ENCODE peak calls at places on chromosome 16, in four cellular contexts. C is GM23248, B is HCT116, W is mammary epithelial cell. F is an unnamed sample.

GRCh38 chr16:80466024-80466986 is 74.5 kb upstream of the DYNLRB2 start:
- DNase-seq in W (peak; percentile 35), C (peak; percentile 76), B (peak; percentile 6), F (no peak)

GRCh38 chr16:48421741-48422140 is 36.5 kb upstream of the SIAH1 start:
- DNase-seq in B (no peak), C (no peak), W (no peak), F (no peak)

GRCh38 chr16:1871974-1872635 is at the start of gene MEIOB:
- DNase-seq in W (no peak), B (no peak), C (peak; percentile 54), F (no peak)

GRCh38 chr16:79969458-79969857 is 368.9 kb upstream of the MAF start:
- DNase-seq in B (no peak), W (no peak), C (no peak), F (no peak)

GRCh38 chr16:80103463-80103862 is 437.3 kb upstream of the DYNLRB2 start:
- DNase-seq in B (no peak), C (no peak), W (peak; percentile 96), F (peak; percentile 32)

GRCh38 chr16:54923055-54923473 is 7.6 kb upstream of the IRX5 start:
- DNase-seq in C (no peak), W (no peak), B (no peak), F (no peak)

GRCh38 chr16:54493594-54493993 is 207.0 kb upstream of the IRX3 start:
- DNase-seq in W (peak; percentile 6), B (no peak), C (peak; percentile 33), F (no peak)

GRCh38 chr16:65120811-65121721 is 797 bp downstream of the CDH11 start:
- DNase-seq in C (peak; percentile 56), B (no peak), W (peak; percentile 19), F (no peak)

GRCh38 chr16:19389246-19389645 is 28.4 kb upstream of the TMC5 start:
- DNase-seq in W (peak; percentile 44), C (peak; percentile 43), B (no peak), F (peak; percentile 17)

GRCh38 chr16:82629441-82630027 is 2.8 kb downstream of the CDH13 start:
- DNase-seq in C (peak; percentile 83), W (peak; percentile 83), B (no peak), F (peak; percentile 91)

GRCh38 chr16:84844561-84845495 is 25.0 kb downstream of the CRISPLD2 start:
- DNase-seq in C (no peak), B (no peak), W (no peak), F (no peak)

GRCh38 chr16:76926595-76926994 is 264.4 kb upstream of the MON1B start:
- DNase-seq in C (no peak), W (no peak), B (no peak), F (no peak)

GRCh38 chr16:83899272-83899897 is 470 bp downstream of the MLYCD start:
- DNase-seq in C (peak; percentile 82), W (peak; percentile 53), B (no peak), F (no peak)

GRCh38 chr16:86384263-86384649 is 126.1 kb upstream of the FOXF1 start:
- DNase-seq in W (no peak), B (no peak), C (no peak), F (no peak)

GRCh38 chr16:31002252-31002700 is 8.2 kb downstream of the STX1B start:
- DNase-seq in W (peak; percentile 20), B (no peak), C (no peak), F (no peak)

GRCh38 chr16:84843149-84844048 is 23.6 kb downstream of the CRISPLD2 start:
- DNase-seq in W (no peak), C (no peak), B (no peak), F (no peak)

GRCh38 chr16:27269300-27270150 is 953 bp upstream of the NSMCE1 start:
- DNase-seq in C (no peak), W (no peak), B (no peak), F (no peak)

GRCh38 chr16:56234737-56235136 is 43.4 kb downstream of the GNAO1 start:
- DNase-seq in C (no peak), W (no peak), B (no peak), F (no peak)

GRCh38 chr16:47213761-47214440 is 70.2 kb upstream of the NETO2 start:
- DNase-seq in W (peak; percentile 48), C (no peak), B (no peak), F (no peak)

GRCh38 chr16:27245276-27246231 is 23.0 kb downstream of the NSMCE1 start:
- DNase-seq in C (peak; percentile 93), B (no peak), W (no peak), F (no peak)

GRCh38 chr16:22787456-22788189 is 26.3 kb upstream of the HS3ST2 start:
- DNase-seq in W (peak; percentile 86), C (peak; percentile 91), B (no peak), F (no peak)

GRCh38 chr16:22814330-22815105 is 556 bp downstream of the HS3ST2 start:
- DNase-seq in W (peak; percentile 64), C (no peak), B (no peak), F (no peak)

GRCh38 chr16:59699786-59700185 is 965.7 kb upstream of the GOT2 start:
- DNase-seq in W (no peak), B (no peak), C (no peak), F (no peak)

GRCh38 chr16:77171750-77172635 is 19.0 kb upstream of the MON1B start:
- DNase-seq in C (peak; percentile 68), B (peak; percentile 49), W (peak; percentile 51), F (peak; percentile 28)

GRCh38 chr16:65375651-65376050 is 253.8 kb upstream of the CDH11 start:
- DNase-seq in W (peak; percentile 59), C (peak; percentile 56), B (no peak), F (peak; percentile 58)

GRCh38 chr16:30369091-30369937 is 980 bp downstream of the TBC1D10B start:
- DNase-seq in B (no peak), W (peak; percentile 5), C (peak; percentile 54), F (no peak)

GRCh38 chr16:67561501-67561823 is 864 bp upstream of the CTCF start:
- DNase-seq in W (no peak), C (no peak), B (no peak), F (no peak)

GRCh38 chr16:48811478-48811877 is 201.5 kb upstream of the N4BP1 start:
- DNase-seq in C (no peak), W (no peak), B (no peak), F (no peak)

GRCh38 chr16:8768701-8769100 is 28.7 kb downstream of the TMEM186 start:
- DNase-seq in C (no peak), W (no peak), B (no peak), F (no peak)

GRCh38 chr16:11675561-11676511 is 7.6 kb downstream of the SNN start:
- DNase-seq in W (peak; percentile 43), C (no peak), B (peak; percentile 72), F (no peak)

GRCh38 chr16:66378739-66379570 is 12.5 kb downstream of the CDH5 start:
- DNase-seq in W (no peak), B (no peak), C (no peak), F (no peak)

GRCh38 chr16:66375451-66375850 is 9.0 kb downstream of the CDH5 start:
- DNase-seq in B (no peak), W (no peak), C (peak; percentile 10), F (no peak)

GRCh38 chr16:66376577-66377326 is 10.3 kb downstream of the CDH5 start:
- DNase-seq in W (no peak), B (no peak), C (no peak), F (no peak)

GRCh38 chr16:66376114-66376513 is 9.6 kb downstream of the CDH5 start:
- DNase-seq in W (no peak), C (no peak), B (no peak), F (no peak)

DNA sequence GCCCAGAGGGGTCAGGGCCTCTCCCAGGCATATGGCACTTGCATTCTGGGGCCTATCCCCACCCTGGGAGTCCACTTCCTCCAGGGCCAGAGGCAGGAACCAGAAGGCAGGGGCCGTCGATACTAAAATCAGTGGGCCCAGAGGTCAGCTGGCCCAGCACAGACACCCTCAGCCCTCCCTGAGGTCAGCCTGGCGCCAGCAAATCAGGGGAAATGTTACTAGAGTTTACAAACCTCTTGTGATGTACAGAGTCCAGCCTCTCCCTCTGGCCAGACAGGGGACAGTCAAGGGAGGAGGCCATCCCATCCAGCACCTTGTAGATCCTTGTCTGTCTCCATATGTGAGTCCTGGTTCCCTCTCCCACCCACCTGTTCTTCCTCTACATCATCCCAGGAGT is 10.8 kb downstream of the CDH5 start:
- DNase-seq in B (no peak), C (no peak), W (no peak), F (no peak)
- H3K4me3 ChIP-seq in B (no peak overlapping the region), C (no peak overlapping the region), W (no peak overlapping the region), F (no peak overlapping the region)

DNA sequence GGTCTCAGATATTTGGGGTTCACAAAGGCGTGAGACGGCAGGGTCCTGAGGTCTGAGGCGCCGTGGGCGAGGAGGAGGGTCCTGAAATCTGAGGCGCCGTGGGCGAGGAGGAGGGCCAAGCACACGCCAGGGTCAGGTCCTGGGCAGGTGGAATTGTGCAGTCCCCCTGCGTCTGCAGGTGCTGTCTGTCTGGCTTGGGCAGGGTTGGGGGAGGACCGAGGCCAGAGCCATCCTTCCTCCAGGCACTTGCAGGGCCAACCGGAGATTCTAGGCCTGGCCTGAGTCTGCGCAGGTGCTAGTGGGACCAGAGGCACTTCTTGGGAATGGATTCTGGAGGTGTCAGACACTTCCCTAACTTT is 2.4 kb upstream of the APRT start:
- DNase-seq in B (no peak), C (no peak), W (no peak), F (no peak)
- TF ChIP-seq EZH2 in B (no peak), C (no peak), W (no peak), F (no peak)

GRCh38 chr16:681746-682427 is 1.7 kb downstream of the STUB1 start:
- DNase-seq in W (no peak), C (no peak), B (no peak), F (no peak)
- H3K4me3 ChIP-seq in W (no peak overlapping the region), C (peak overlapping the region; percentile 77), B (peak overlapping the region; percentile 90), F (peak overlapping the region; percentile 88)

GRCh38 chr16:49838639-49839461 is 17.1 kb downstream of the ZNF423 start:
- DNase-seq in W (no peak), C (no peak), B (no peak), F (no peak)
- TF ChIP-seq EZH2 in W (no peak), C (no peak), B (no peak), F (no peak)